ENCODE peak calls at places on chromosomes 3 and 15, in four cellular contexts. X is H7, A is AG08396, B is left cardiac atrium. V is an unnamed sample.

GRCh38 chr3:134326760-134327593 is 47.3 kb downstream of the AMOTL2 start:
- DNase-seq in B (peak), X (peak), A (peak), V (no peak)

GRCh38 chr3:188524057-188524456 is 370.1 kb downstream of the LPP start:
- DNase-seq in B (no peak), A (no peak), X (no peak), V (no peak)

GRCh38 chr3:27990347-27990746 is 251.1 kb upstream of the CMC1 start:
- DNase-seq in A (no peak), X (no peak), B (no peak), V (no peak)

GRCh38 chr3:155525324-155525833 is 219.5 kb downstream of the PLCH1 start:
- DNase-seq in X (peak), A (no peak), B (no peak), V (no peak)

GRCh38 chr15:64379216-64379960 is 1.9 kb downstream of the PCLAF start:
- DNase-seq in B (no peak), A (no peak), X (peak), V (no peak)

GRCh38 chr15:40859206-40859851 is 14.7 kb downstream of the RHOV start:
- DNase-seq in A (peak), B (peak), X (peak), V (no peak)

GRCh38 chr3:192641911-192642310 is 85.4 kb downstream of the FGF12 start:
- DNase-seq in X (no peak), B (no peak), A (no peak), V (no peak)

GRCh38 chr15:71060983-71061382 is 54.3 kb upstream of the THSD4 start:
- DNase-seq in X (no peak), B (no peak), A (no peak), V (no peak)

GRCh38 chr3:34683851-34684250 is 885.4 kb downstream of the PDCD6IP start:
- DNase-seq in X (no peak), A (peak), B (peak), V (peak)

GRCh38 chr3:126127452-126127851 is 43.5 kb upstream of the SLC41A3 start:
- DNase-seq in B (peak), A (no peak), X (no peak), V (no peak)

GRCh38 chr15:85019815-85020590 is 38.3 kb downstream of the PDE8A start:
- DNase-seq in X (no peak), B (no peak), A (no peak), V (no peak)

GRCh38 chr3:54047568-54047967 is 74.8 kb upstream of the CACNA2D3 start:
- DNase-seq in A (no peak), B (no peak), X (no peak), V (no peak)

GRCh38 chr3:8237893-8238292 is 263.7 kb upstream of the LMCD1 start:
- DNase-seq in A (no peak), X (no peak), B (no peak), V (no peak)

GRCh38 chr3:117708601-117709000 is 999.0 kb downstream of the TUSC7 start:
- DNase-seq in X (no peak), A (no peak), B (no peak), V (no peak)

GRCh38 chr3:143977326-143978262 is 6.0 kb downstream of the DIPK2A start:
- DNase-seq in A (no peak), X (no peak), B (no peak), V (no peak)

GRCh38 chr3:80233576-80233975 is 465.8 kb upstream of the ROBO1 start:
- DNase-seq in B (no peak), A (no peak), X (no peak), V (no peak)

GRCh38 chr3:138694287-138695007 is 85.9 kb downstream of the FAIM start:
- DNase-seq in A (peak), B (no peak), X (no peak), V (no peak)

GRCh38 chr3:176514297-176514696 is 683.0 kb downstream of the TBL1XR1 start:
- DNase-seq in A (peak), X (peak), B (no peak), V (no peak)

GRCh38 chr15:77107531-77108355 is 36.8 kb upstream of the TSPAN3 start:
- DNase-seq in A (peak), X (peak), B (peak), V (peak)

GRCh38 chr15:65309882-65310418 is 5.5 kb downstream of the RNU5B-1 start:
- DNase-seq in B (no peak), A (peak), X (no peak), V (no peak)

GRCh38 chr15:63054281-63054683 is 11.7 kb downstream of the TPM1 start:
- DNase-seq in X (no peak), A (no peak), B (no peak), V (no peak)

GRCh38 chr15:78212546-78213424 is 21.6 kb downstream of the ACSBG1 start:
- DNase-seq in B (peak), A (peak), X (peak), V (no peak)

GRCh38 chr3:53599780-53600179 is 105.4 kb downstream of the CACNA1D start:
- DNase-seq in B (no peak), X (no peak), A (no peak), V (no peak)

GRCh38 chr15:40847225-40847961 is 3.5 kb downstream of the SPINT1 start:
- DNase-seq in A (no peak), B (peak), X (peak), V (peak)